ENCODE peak calls at places on chromosome 1, in four cellular contexts. W is smooth muscle cell of the brain vasculature, O is fibroblast of lung, Q is DMS 273 treated with DMSO at 0.1 percent for 48 hours. U is an unnamed sample.

GRCh38 chr1:240100351-240100750 is 8.7 kb downstream of the FMN2 start:
- DNase-seq in W (no peak), O (peak), Q (no peak), U (no peak)

GRCh38 chr1:119186471-119186870 is 46.0 kb upstream of the WARS2 start:
- DNase-seq in W (no peak), O (peak), Q (no peak), U (no peak)

GRCh38 chr1:10507111-10507879 is 32.5 kb downstream of the PEX14 start:
- DNase-seq in W (no peak), O (peak), Q (peak), U (peak)

GRCh38 chr1:53517821-53518352 is 58.7 kb downstream of the DMRTB1 start:
- DNase-seq in W (no peak), O (no peak), Q (no peak), U (peak)

GRCh38 chr1:53525595-53525994 is 66.4 kb downstream of the DMRTB1 start:
- DNase-seq in W (no peak), O (no peak), Q (no peak), U (no peak)

GRCh38 chr1:6507461-6507911 is 16.0 kb upstream of the PLEKHG5 start:
- DNase-seq in W (no peak), O (no peak), Q (no peak), U (no peak)

GRCh38 chr1:235266325-235266724 is 61.7 kb downstream of the ARID4B start:
- DNase-seq in W (no peak), O (peak), Q (no peak), U (no peak)

GRCh38 chr1:221335161-221336101 is 406.5 kb downstream of the DUSP10 start:
- DNase-seq in W (no peak), O (peak), Q (no peak), U (no peak)